ENCODE peak calls at places on chromosomes 3 and 15, in eight cellular contexts. N is lung microvascular endothelial cell; M is Right ventricle myocardium inferior; D is A549; I is Daoy; J is H54; W is stimulated activated CD4-positive, alpha-beta T cell treated with anti-CD3 and anti-CD28 coated beads, Interleukin-1b, Interleukin-23, amount 100 ng/mL, for 1 hour; C is CD4-positive, alpha-beta memory T cell. H is an unnamed sample.

GRCh38 chr3:30941342-30941741 is 46.9 kb upstream of the GADL1 start:
- DNase-seq in N (no peak), M (no peak), D (no peak), I (no peak), J (no peak), W (no peak), C (no peak), H (no peak)

GRCh38 chr3:67783281-67784250 is 129.2 kb upstream of the SUCLG2 start:
- DNase-seq in N (no peak), M (no peak), D (no peak), I (no peak), J (no peak), W (no peak), C (no peak), H (no peak)

GRCh38 chr3:4984511-4984864 is 5.3 kb downstream of the BHLHE40 start:
- DNase-seq in N (no peak), M (no peak), D (peak), I (no peak), J (no peak), W (no peak), C (no peak), H (no peak)

GRCh38 chr15:70426065-70426821 is 328.5 kb upstream of the TLE3 start:
- DNase-seq in N (no peak), M (no peak), D (no peak), I (peak), J (no peak), W (no peak), C (no peak), H (no peak)

GRCh38 chr15:69668963-69669362 is 216.3 kb downstream of the RPLP1 start:
- DNase-seq in N (no peak), M (peak), D (no peak), I (no peak), J (no peak), W (no peak), C (peak), H (no peak)

GRCh38 chr3:191314109-191314728 is 15.0 kb upstream of the CCDC50 start:
- DNase-seq in N (no peak), M (no peak), D (no peak), I (no peak), J (no peak), W (no peak), C (no peak), H (no peak)

GRCh38 chr15:39454189-39454986 is 126.5 kb upstream of the THBS1 start:
- DNase-seq in N (no peak), M (no peak), D (no peak), I (no peak), J (no peak), W (no peak), C (no peak), H (no peak)

GRCh38 chr3:36991923-36992805 is 767 bp downstream of the EPM2AIP1 start:
- DNase-seq in N (peak), M (no peak), D (peak), I (peak), J (no peak), W (no peak), C (no peak), H (no peak)

GRCh38 chr15:101618056-101618455 is 34.1 kb downstream of the TM2D3 start:
- DNase-seq in N (no peak), M (no peak), D (no peak), I (no peak), J (no peak), W (no peak), C (no peak), H (no peak)

GRCh38 chr3:13338231-13338630 is 81.9 kb downstream of the NUP210 start:
- DNase-seq in N (no peak), M (no peak), D (peak), I (peak), J (peak), W (no peak), C (no peak), H (no peak)

GRCh38 chr15:31338318-31338878 is 11.8 kb downstream of the KLF13 start:
- DNase-seq in N (no peak), M (peak), D (no peak), I (peak), J (no peak), W (no peak), C (no peak), H (no peak)

GRCh38 chr15:50740955-50741354 is 24.6 kb downstream of the SPPL2A start:
- DNase-seq in N (no peak), M (no peak), D (no peak), I (no peak), J (no peak), W (no peak), C (no peak), H (no peak)

GRCh38 chr3:123801474-123801873 is 82.7 kb downstream of the MYLK start:
- DNase-seq in N (no peak), M (no peak), D (no peak), I (no peak), J (no peak), W (no peak), C (no peak), H (no peak)

GRCh38 chr3:11641683-11642407 is 1.9 kb downstream of the VGLL4 start:
- DNase-seq in N (peak), M (no peak), D (no peak), I (peak), J (no peak), W (no peak), C (peak), H (no peak)

GRCh38 chr3:44915702-44916438 is 41.5 kb downstream of the TGM4 start:
- DNase-seq in N (peak), M (no peak), D (no peak), I (no peak), J (peak), W (no peak), C (no peak), H (no peak)

GRCh38 chr15:31483924-31484368 is 157.3 kb downstream of the KLF13 start:
- DNase-seq in N (no peak), M (no peak), D (no peak), I (no peak), J (no peak), W (no peak), C (peak), H (no peak)

GRCh38 chr3:82743196-82743595 is 981.8 kb upstream of the GBE1 start:
- DNase-seq in N (no peak), M (peak), D (no peak), I (no peak), J (no peak), W (no peak), C (no peak), H (no peak)

GRCh38 chr15:40282144-40282869 is 557 bp downstream of the ANKRD63 start:
- DNase-seq in N (peak), M (peak), D (peak), I (peak), J (no peak), W (no peak), C (peak), H (no peak)

GRCh38 chr15:70127288-70127746 is 29.6 kb upstream of the TLE3 start:
- DNase-seq in N (no peak), M (no peak), D (peak), I (peak), J (no peak), W (no peak), C (no peak), H (peak)

GRCh38 chr3:37645801-37646380 is 215.8 kb upstream of the CTDSPL start:
- DNase-seq in N (no peak), M (no peak), D (no peak), I (no peak), J (no peak), W (no peak), C (no peak), H (no peak)

GRCh38 chr15:80969316-80969715 is 20.3 kb downstream of the MESD start:
- DNase-seq in N (no peak), M (no peak), D (no peak), I (no peak), J (no peak), W (no peak), C (no peak), H (no peak)